ENCODE peak calls at places on chromosomes 12 and 14, in eight cellular contexts. B is stimulated activated CD4-positive, alpha-beta T cell treated with anti-CD3 and anti-CD28 coated beads, Interleukin-15, amount 100 ng/mL, for 24 hours; P is HEK293T; X is HTR-8/SVneo; F is HS-5; E is effector memory CD8-positive, alpha-beta T cell; D is cardiac fibroblast; J is activated CD4-positive, alpha-beta T cell treated with anti-CD3 and anti-CD28 coated beads, Interleukin-2, amount 50 U/mL, for 48 hours. N is an unnamed sample.

GRCh38 chr14:97138801-97139200 is 341.6 kb downstream of the VRK1 start:
- DNase-seq in B (no peak), P (peak; percentile 15), X (no peak), F (no peak), E (no peak), D (no peak), J (no peak), N (no peak)

GRCh38 chr12:107439101-107439738 is 246.4 kb upstream of the PWP1 start:
- DNase-seq in B (no peak), P (no peak), X (no peak), F (no peak), E (no peak), D (no peak), J (no peak), N (no peak)

GRCh38 chr12:67802723-67803122 is 154.2 kb downstream of the DYRK2 start:
- DNase-seq in B (no peak), P (no peak), X (no peak), F (no peak), E (no peak), D (no peak), J (no peak), N (no peak)

GRCh38 chr14:22691171-22691570 is 47.0 kb upstream of the OR6J1 start:
- DNase-seq in B (no peak), P (no peak), X (no peak), F (peak; percentile 86), E (no peak), D (peak; percentile 53), J (no peak), N (no peak)

GRCh38 chr12:104350211-104350908 is 46.8 kb downstream of the EID3 start:
- DNase-seq in B (no peak), P (no peak), X (no peak), F (no peak), E (no peak), D (no peak), J (no peak), N (no peak)

GRCh38 chr12:1933342-1933992 is 15.0 kb upstream of the CACNA2D4 start:
- DNase-seq in B (no peak), P (no peak), X (no peak), F (no peak), E (no peak), D (no peak), J (no peak), N (no peak)

GRCh38 chr14:34043627-34044372 is 92.9 kb upstream of the EGLN3 start:
- DNase-seq in B (peak; percentile 80), P (no peak), X (peak; percentile 30), F (no peak), E (peak; percentile 19), D (no peak), J (peak; percentile 80), N (peak; percentile 85)

GRCh38 chr12:96265400-96265799 is 71.2 kb downstream of the ELK3 start:
- DNase-seq in B (no peak), P (no peak), X (no peak), F (no peak), E (no peak), D (no peak), J (no peak), N (no peak)

GRCh38 chr12:14443531-14443930 is 78.0 kb downstream of the ATF7IP start:
- DNase-seq in B (no peak), P (no peak), X (no peak), F (no peak), E (no peak), D (peak; percentile 38), J (no peak), N (peak; percentile 61)

GRCh38 chr14:50501642-50502041 is 30.7 kb downstream of the MAP4K5 start:
- DNase-seq in B (no peak), P (no peak), X (peak; percentile 34), F (peak; percentile 24), E (no peak), D (peak; percentile 51), J (no peak), N (peak; percentile 72)